ENCODE peak calls at places on chromosomes 16 and 17, in six cellular contexts. One of them, this sample, is unnamed.

GRCh38 chr17:12041316-12041715 is 20.6 kb downstream of the MAP2K4 start:
- DNase-seq in left lung: no peak
- DNase-seq in activated naive CD4-positive, alpha-beta T cell: no peak
- DNase-seq in posterior cingulate gyrus: no peak
- DNase-seq in EL: peak; percentile 80
- DNase-seq in activated CD8-positive, alpha-beta memory T cell treated with anti-CD3 and anti-CD28 coated beads for 24 hours: no peak
- DNase-seq in this sample: no peak

GRCh38 chr16:70253291-70254094 is 1.8 kb upstream of the EXOSC6 start:
- DNase-seq in left lung: no peak
- DNase-seq in activated naive CD4-positive, alpha-beta T cell: no peak
- DNase-seq in posterior cingulate gyrus: no peak
- DNase-seq in EL: peak; percentile 53
- DNase-seq in activated CD8-positive, alpha-beta memory T cell treated with anti-CD3 and anti-CD28 coated beads for 24 hours: peak; percentile 71
- DNase-seq in this sample: no peak

GRCh38 chr17:6420173-6420641 is 14.7 kb downstream of the AIPL1 start:
- DNase-seq in left lung: no peak
- DNase-seq in activated naive CD4-positive, alpha-beta T cell: no peak
- DNase-seq in posterior cingulate gyrus: no peak
- DNase-seq in EL: no peak
- DNase-seq in activated CD8-positive, alpha-beta memory T cell treated with anti-CD3 and anti-CD28 coated beads for 24 hours: no peak
- DNase-seq in this sample: no peak

GRCh38 chr17:11747441-11747840 is 149.2 kb downstream of the DNAH9 start:
- DNase-seq in left lung: no peak
- DNase-seq in activated naive CD4-positive, alpha-beta T cell: no peak
- DNase-seq in posterior cingulate gyrus: no peak
- DNase-seq in EL: no peak
- DNase-seq in activated CD8-positive, alpha-beta memory T cell treated with anti-CD3 and anti-CD28 coated beads for 24 hours: no peak
- DNase-seq in this sample: no peak

GRCh38 chr17:81863833-81864768 is 3.8 kb upstream of the P4HB start:
- DNase-seq in left lung: no peak
- DNase-seq in activated naive CD4-positive, alpha-beta T cell: no peak
- DNase-seq in posterior cingulate gyrus: no peak
- DNase-seq in EL: no peak
- DNase-seq in activated CD8-positive, alpha-beta memory T cell treated with anti-CD3 and anti-CD28 coated beads for 24 hours: no peak
- DNase-seq in this sample: no peak

GRCh38 chr17:75392559-75392958 is 12.9 kb downstream of the GRB2 start:
- DNase-seq in left lung: no peak
- DNase-seq in activated naive CD4-positive, alpha-beta T cell: no peak
- DNase-seq in posterior cingulate gyrus: no peak
- DNase-seq in EL: no peak
- DNase-seq in activated CD8-positive, alpha-beta memory T cell treated with anti-CD3 and anti-CD28 coated beads for 24 hours: no peak
- DNase-seq in this sample: no peak

GRCh38 chr16:88924834-88925539 is 52.0 kb downstream of the CBFA2T3 start:
- DNase-seq in left lung: no peak
- DNase-seq in activated naive CD4-positive, alpha-beta T cell: no peak
- DNase-seq in posterior cingulate gyrus: peak; percentile 21
- DNase-seq in EL: peak; percentile 92
- DNase-seq in activated CD8-positive, alpha-beta memory T cell treated with anti-CD3 and anti-CD28 coated beads for 24 hours: no peak
- DNase-seq in this sample: peak; percentile 80

GRCh38 chr17:57650548-57650947 is 94.6 kb downstream of the CCDC182 start:
- DNase-seq in left lung: no peak
- DNase-seq in activated naive CD4-positive, alpha-beta T cell: no peak
- DNase-seq in posterior cingulate gyrus: no peak
- DNase-seq in EL: no peak
- DNase-seq in activated CD8-positive, alpha-beta memory T cell treated with anti-CD3 and anti-CD28 coated beads for 24 hours: no peak
- DNase-seq in this sample: no peak

GRCh38 chr17:42917236-42917603 is 16.6 kb downstream of the G6PC1 start:
- DNase-seq in left lung: no peak
- DNase-seq in activated naive CD4-positive, alpha-beta T cell: no peak
- DNase-seq in posterior cingulate gyrus: no peak
- DNase-seq in EL: no peak
- DNase-seq in activated CD8-positive, alpha-beta memory T cell treated with anti-CD3 and anti-CD28 coated beads for 24 hours: no peak
- DNase-seq in this sample: no peak

GRCh38 chr16:87955302-87956168 is 4.3 kb downstream of the BANP start:
- DNase-seq in left lung: peak; percentile 37
- DNase-seq in activated naive CD4-positive, alpha-beta T cell: no peak
- DNase-seq in posterior cingulate gyrus: no peak
- DNase-seq in EL: peak; percentile 46
- DNase-seq in activated CD8-positive, alpha-beta memory T cell treated with anti-CD3 and anti-CD28 coated beads for 24 hours: no peak
- DNase-seq in this sample: no peak

GRCh38 chr17:30605027-30605426 is 127.8 kb downstream of the GOSR1 start:
- DNase-seq in left lung: no peak
- DNase-seq in activated naive CD4-positive, alpha-beta T cell: no peak
- DNase-seq in posterior cingulate gyrus: no peak
- DNase-seq in EL: no peak
- DNase-seq in activated CD8-positive, alpha-beta memory T cell treated with anti-CD3 and anti-CD28 coated beads for 24 hours: no peak
- DNase-seq in this sample: no peak

GRCh38 chr17:5605452-5605851 is 21.1 kb upstream of the NLRP1 start:
- DNase-seq in left lung: no peak
- DNase-seq in activated naive CD4-positive, alpha-beta T cell: no peak
- DNase-seq in posterior cingulate gyrus: no peak
- DNase-seq in EL: no peak
- DNase-seq in activated CD8-positive, alpha-beta memory T cell treated with anti-CD3 and anti-CD28 coated beads for 24 hours: no peak
- DNase-seq in this sample: no peak

GRCh38 chr17:81300586-81301155 is 5.6 kb upstream of the SLC38A10 start:
- DNase-seq in left lung: peak; percentile 41
- DNase-seq in activated naive CD4-positive, alpha-beta T cell: no peak
- DNase-seq in posterior cingulate gyrus: no peak
- DNase-seq in EL: no peak
- DNase-seq in activated CD8-positive, alpha-beta memory T cell treated with anti-CD3 and anti-CD28 coated beads for 24 hours: no peak
- DNase-seq in this sample: no peak

GRCh38 chr17:67982686-67983085 is 13.6 kb downstream of the C17orf58 start:
- DNase-seq in left lung: no peak
- DNase-seq in activated naive CD4-positive, alpha-beta T cell: no peak
- DNase-seq in posterior cingulate gyrus: no peak
- DNase-seq in EL: no peak
- DNase-seq in activated CD8-positive, alpha-beta memory T cell treated with anti-CD3 and anti-CD28 coated beads for 24 hours: no peak
- DNase-seq in this sample: no peak

GRCh38 chr17:76544123-76544915 is 4.5 kb downstream of the PRCD start:
- DNase-seq in left lung: peak; percentile 71
- DNase-seq in activated naive CD4-positive, alpha-beta T cell: no peak
- DNase-seq in posterior cingulate gyrus: peak; percentile 58
- DNase-seq in EL: no peak
- DNase-seq in activated CD8-positive, alpha-beta memory T cell treated with anti-CD3 and anti-CD28 coated beads for 24 hours: no peak
- DNase-seq in this sample: no peak

GRCh38 chr17:41910701-41911391 is 7.9 kb downstream of the ACLY start:
- DNase-seq in left lung: no peak
- DNase-seq in activated naive CD4-positive, alpha-beta T cell: no peak
- DNase-seq in posterior cingulate gyrus: no peak
- DNase-seq in EL: peak; percentile 99
- DNase-seq in activated CD8-positive, alpha-beta memory T cell treated with anti-CD3 and anti-CD28 coated beads for 24 hours: no peak
- DNase-seq in this sample: no peak

GRCh38 chr16:2178321-2179106 is 17.9 kb downstream of the CASKIN1 start:
- DNase-seq in left lung: no peak
- DNase-seq in activated naive CD4-positive, alpha-beta T cell: no peak
- DNase-seq in posterior cingulate gyrus: no peak
- DNase-seq in EL: no peak
- DNase-seq in activated CD8-positive, alpha-beta memory T cell treated with anti-CD3 and anti-CD28 coated beads for 24 hours: peak; percentile 79
- DNase-seq in this sample: no peak

GRCh38 chr17:46002311-46002972 is 3.4 kb downstream of the STH start:
- DNase-seq in left lung: no peak
- DNase-seq in activated naive CD4-positive, alpha-beta T cell: peak; percentile 61
- DNase-seq in posterior cingulate gyrus: peak; percentile 75
- DNase-seq in EL: peak; percentile 62
- DNase-seq in activated CD8-positive, alpha-beta memory T cell treated with anti-CD3 and anti-CD28 coated beads for 24 hours: peak; percentile 91
- DNase-seq in this sample: peak; percentile 68

GRCh38 chr17:78324391-78325075 is 35.3 kb downstream of the SOCS3 start:
- DNase-seq in left lung: peak; percentile 87
- DNase-seq in activated naive CD4-positive, alpha-beta T cell: no peak
- DNase-seq in posterior cingulate gyrus: peak; percentile 59
- DNase-seq in EL: peak; percentile 73
- DNase-seq in activated CD8-positive, alpha-beta memory T cell treated with anti-CD3 and anti-CD28 coated beads for 24 hours: no peak
- DNase-seq in this sample: peak; percentile 70

GRCh38 chr17:62070900-62071299 is 5.8 kb upstream of the MED13 start:
- DNase-seq in left lung: no peak
- DNase-seq in activated naive CD4-positive, alpha-beta T cell: no peak
- DNase-seq in posterior cingulate gyrus: no peak
- DNase-seq in EL: no peak
- DNase-seq in activated CD8-positive, alpha-beta memory T cell treated with anti-CD3 and anti-CD28 coated beads for 24 hours: no peak
- DNase-seq in this sample: no peak